ENCODE peak calls at places on chromosomes 5 and 9, in nine cellular contexts. D is B cell; M is T-helper 17 cell; A is activated CD4-positive, alpha-beta T cell treated with anti-CD3 and anti-CD28 coated beads, Interleukin-2, amount 50 U/mL, for 4 hours; F is GM06990; O is EH; J is Calu3; B is ELR; Y is nucleus accumbens. P is an unnamed sample.

GRCh38 chr5:170226661-170227060 is 6.1 kb upstream of the C5orf58 start:
- DNase-seq in O (no peak), F (no peak), J (no peak), M (no peak), A (no peak), B (no peak), Y (no peak), D (no peak), P (no peak)

GRCh38 chr9:69004836-69005235 is 9.1 kb downstream of the PRKACG start:
- DNase-seq in D (no peak), M (no peak), O (peak), J (no peak), Y (no peak), B (no peak), F (no peak), A (no peak), P (no peak)

GRCh38 chr9:90290716-90291485 is 351.7 kb downstream of the DIRAS2 start:
- DNase-seq in O (no peak), M (no peak), J (no peak), B (peak), A (no peak), Y (no peak), D (no peak), F (no peak), P (no peak)

GRCh38 chr5:141950207-141951005 is 7.6 kb downstream of the PCDH12 start:
- DNase-seq in B (no peak), F (no peak), O (no peak), M (no peak), J (no peak), A (no peak), Y (no peak), D (no peak), P (no peak)

GRCh38 chr9:73979894-73980264 is 517.3 kb upstream of the RORB start:
- DNase-seq in O (no peak), A (no peak), D (no peak), F (no peak), B (no peak), J (no peak), Y (no peak), M (no peak), P (no peak)

GRCh38 chr5:111072949-111073682 is 1.6 kb downstream of the TSLP start:
- DNase-seq in A (peak), Y (peak), J (peak), D (peak), F (peak), O (peak), M (peak), B (peak), P (no peak)

GRCh38 chr9:110691002-110691549 is 22.5 kb downstream of the MUSK start:
- DNase-seq in J (no peak), D (no peak), Y (no peak), O (peak), B (peak), M (no peak), F (no peak), A (no peak), P (no peak)

GRCh38 chr9:116238225-116238624 is 84.6 kb downstream of the PAPPA start:
- DNase-seq in M (no peak), Y (no peak), D (no peak), B (peak), F (no peak), J (no peak), O (peak), A (no peak), P (no peak)

GRCh38 chr5:131230406-131230805 is 33.4 kb upstream of the CDC42SE2 start:
- DNase-seq in D (peak), J (no peak), Y (no peak), B (peak), M (no peak), A (no peak), F (no peak), O (peak), P (no peak)

GRCh38 chr5:137833463-137833862 is 34.2 kb upstream of the MYOT start:
- DNase-seq in M (no peak), Y (no peak), B (peak), D (no peak), F (no peak), O (peak), A (no peak), J (peak), P (no peak)

GRCh38 chr5:115685480-115685879 is 59.6 kb upstream of the TMED7 start:
- DNase-seq in M (no peak), B (no peak), J (no peak), A (no peak), O (no peak), F (no peak), D (no peak), Y (no peak), P (no peak)

GRCh38 chr9:124551472-124552339 is 44.5 kb upstream of the NR5A1 start:
- DNase-seq in D (no peak), O (peak), Y (peak), B (peak), A (no peak), M (no peak), F (no peak), J (peak), P (peak)

GRCh38 chr9:112369817-112370216 is 10.1 kb upstream of the HSDL2 start:
- DNase-seq in A (no peak), D (no peak), M (no peak), Y (no peak), F (no peak), B (no peak), O (no peak), J (no peak), P (no peak)

GRCh38 chr9:110078626-110079025 is 129.3 kb downstream of the C9orf152 start:
- DNase-seq in F (no peak), J (no peak), M (no peak), A (no peak), D (no peak), B (no peak), Y (no peak), O (no peak), P (no peak)

GRCh38 chr5:112366987-112367386 is 52.1 kb downstream of the EPB41L4A start:
- DNase-seq in O (peak), D (no peak), A (no peak), Y (no peak), F (no peak), M (no peak), B (peak), J (peak), P (peak)

GRCh38 chr5:181052928-181053759 is 13.1 kb downstream of the BTNL9 start:
- DNase-seq in D (peak), Y (no peak), B (no peak), O (no peak), A (no peak), M (no peak), F (peak), J (peak), P (no peak)

GRCh38 chr9:89408628-89409101 is 89.2 kb downstream of the SEMA4D start:
- DNase-seq in M (peak), J (no peak), O (no peak), A (peak), B (no peak), F (peak), Y (no peak), D (peak), P (no peak)

GRCh38 chr9:684055-684949 is 157.2 kb upstream of the DMRT1 start:
- DNase-seq in A (no peak), Y (no peak), J (no peak), F (no peak), M (no peak), O (peak), B (peak), D (no peak), P (no peak)

GRCh38 chr5:95591490-95591901 is 28.4 kb upstream of the GPR150 start:
- DNase-seq in A (no peak), O (peak), F (peak), J (no peak), Y (no peak), B (peak), M (no peak), D (no peak), P (no peak)

GRCh38 chr9:33446507-33447403 is 638 bp downstream of the AQP3 start:
- DNase-seq in Y (no peak), J (peak), D (peak), O (peak), B (peak), M (peak), F (peak), A (peak), P (peak)

GRCh38 chr9:93479726-93480125 is 26.3 kb upstream of the FAM120AOS start:
- DNase-seq in M (no peak), J (no peak), A (no peak), D (no peak), F (no peak), B (no peak), O (no peak), Y (no peak), P (no peak)

GRCh38 chr5:160118349-160119141 is 705 bp downstream of the PWWP2A start:
- DNase-seq in F (peak), Y (peak), M (peak), O (no peak), D (peak), J (peak), B (peak), A (peak), P (peak)

GRCh38 chr5:154755361-154756202 is at the start of gene LARP1:
- DNase-seq in J (peak), B (peak), M (peak), D (peak), F (peak), O (peak), Y (peak), A (no peak), P (no peak)

GRCh38 chr9:14517154-14517906 is 175.9 kb downstream of the ZDHHC21 start:
- DNase-seq in Y (no peak), F (no peak), D (no peak), J (no peak), B (no peak), O (no peak), A (no peak), M (no peak), P (no peak)

GRCh38 chr5:113336975-113337374 is 97.8 kb downstream of the TSSK1B start:
- DNase-seq in D (no peak), B (peak), O (peak), F (no peak), J (peak), M (no peak), A (no peak), Y (no peak), P (no peak)

GRCh38 chr9:120610975-120611689 is 31.2 kb upstream of the CDK5RAP2 start:
- DNase-seq in A (no peak), M (no peak), Y (no peak), B (peak), F (no peak), D (no peak), J (no peak), O (no peak), P (no peak)